ENCODE peak calls at places on chromosomes 5 and 9, in five cellular contexts. C is IMR-90, P is left ventricle myocardium inferior, V is endothelial cell of umbilical vein, N is MM.1S. L is an unnamed sample.

GRCh38 chr9:92489209-92489608 is 6.9 kb upstream of the ASPN start:
- DNase-seq in C (peak; percentile 62), P (no peak), V (no peak), N (no peak), L (no peak)

GRCh38 chr9:4137234-4137633 is 162.6 kb downstream of the GLIS3 start:
- DNase-seq in C (peak; percentile 97), P (no peak), V (peak; percentile 88), N (no peak), L (no peak)

GRCh38 chr9:32291370-32291769 is 93.1 kb upstream of the ACO1 start:
- DNase-seq in C (no peak), P (no peak), V (no peak), N (no peak), L (no peak)

GRCh38 chr5:77832938-77833337 is 56.8 kb upstream of the TBCA start:
- DNase-seq in C (no peak), P (no peak), V (no peak), N (no peak), L (no peak)

GRCh38 chr5:40834391-40834848 is 602 bp downstream of the RPL37 start:
- DNase-seq in C (peak; percentile 33), P (no peak), V (peak; percentile 68), N (peak; percentile 53), L (no peak)

GRCh38 chr5:115432691-115433090 is 111.9 kb downstream of the FEM1C start:
- DNase-seq in C (peak; percentile 61), P (no peak), V (no peak), N (no peak), L (no peak)

GRCh38 chr5:72161951-72162350 is 54.7 kb downstream of the MAP1B start:
- DNase-seq in C (no peak), P (no peak), V (no peak), N (no peak), L (no peak)

GRCh38 chr9:89579741-89580395 is 24.9 kb upstream of the GADD45G start:
- DNase-seq in C (no peak), P (no peak), V (no peak), N (no peak), L (no peak)

GRCh38 chr5:27462936-27463335 is 424.6 kb upstream of the CDH9 start:
- DNase-seq in C (no peak), P (no peak), V (no peak), N (no peak), L (no peak)

GRCh38 chr5:143306040-143306439 is 97.4 kb downstream of the NR3C1 start:
- DNase-seq in C (no peak), P (no peak), V (no peak), N (no peak), L (no peak)

GRCh38 chr5:143309661-143310431 is 93.6 kb downstream of the NR3C1 start:
- DNase-seq in C (peak; percentile 77), P (no peak), V (peak; percentile 58), N (no peak), L (no peak)

GRCh38 chr5:143311428-143311827 is 92.1 kb downstream of the NR3C1 start:
- DNase-seq in C (peak; percentile 96), P (no peak), V (peak; percentile 83), N (no peak), L (no peak)

GRCh38 chr5:143311955-143312354 is 91.5 kb downstream of the NR3C1 start:
- DNase-seq in C (peak; percentile 45), P (no peak), V (no peak), N (peak; percentile 24), L (no peak)

GRCh38 chr5:143308726-143309125 is 94.8 kb downstream of the NR3C1 start:
- DNase-seq in C (peak; percentile 52), P (no peak), V (no peak), N (no peak), L (no peak)
- H3K27ac ChIP-seq in C (peak overlapping the region; percentile 62), P (no peak overlapping the region), V (no peak overlapping the region), N (no peak overlapping the region), L (no peak overlapping the region)

GRCh38 chr5:159043551-159043950 is 56.2 kb downstream of the EBF1 start:
- DNase-seq in C (no peak), P (no peak), V (no peak), N (no peak), L (no peak)

GRCh38 chr5:159040181-159040580 is 59.5 kb downstream of the EBF1 start:
- DNase-seq in C (no peak), P (no peak), V (no peak), N (no peak), L (no peak)

GRCh38 chr5:159034083-159034824 is 65.5 kb downstream of the EBF1 start:
- DNase-seq in C (no peak), P (no peak), V (no peak), N (peak; percentile 54), L (no peak)

GRCh38 chr5:159041754-159042153 is 58.0 kb downstream of the EBF1 start:
- DNase-seq in C (no peak), P (no peak), V (no peak), N (no peak), L (no peak)

DNA sequence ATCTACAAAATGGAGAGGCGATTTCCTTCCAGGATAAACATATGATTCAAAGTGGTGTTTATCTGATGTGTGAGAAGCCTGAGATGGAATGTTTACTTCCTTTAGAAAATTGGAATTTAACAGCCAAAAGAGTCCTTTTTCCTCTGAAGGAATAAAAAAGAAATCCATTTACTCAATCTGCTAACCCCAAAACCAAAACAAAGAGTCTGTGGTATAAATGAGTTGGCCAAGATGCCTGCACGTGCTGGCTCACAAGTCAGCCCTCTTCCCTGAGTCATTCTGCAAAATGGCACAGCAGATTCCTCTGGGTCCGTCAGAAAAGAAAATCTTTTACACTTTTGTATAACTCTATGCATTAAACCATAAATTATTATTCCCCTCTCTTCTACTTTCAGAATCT is 60.8 kb downstream of the EBF1 start:
- DNase-seq in C (peak; percentile 90), P (no peak), V (no peak), N (no peak), L (no peak)
- H3K27ac ChIP-seq in C (peak overlapping the region; percentile 76), P (peak overlapping the region; percentile 31), V (no peak overlapping the region), N (no peak overlapping the region), L (peak overlapping the region; percentile 70)

GRCh38 chr9:130632081-130632710 is 32.2 kb upstream of the PRDM12 start:
- DNase-seq in C (no peak), P (no peak), V (no peak), N (no peak), L (no peak)
- H3K27ac ChIP-seq in C (no peak overlapping the region), P (no peak overlapping the region), V (no peak overlapping the region), N (no peak overlapping the region), L (no peak overlapping the region)

DNA sequence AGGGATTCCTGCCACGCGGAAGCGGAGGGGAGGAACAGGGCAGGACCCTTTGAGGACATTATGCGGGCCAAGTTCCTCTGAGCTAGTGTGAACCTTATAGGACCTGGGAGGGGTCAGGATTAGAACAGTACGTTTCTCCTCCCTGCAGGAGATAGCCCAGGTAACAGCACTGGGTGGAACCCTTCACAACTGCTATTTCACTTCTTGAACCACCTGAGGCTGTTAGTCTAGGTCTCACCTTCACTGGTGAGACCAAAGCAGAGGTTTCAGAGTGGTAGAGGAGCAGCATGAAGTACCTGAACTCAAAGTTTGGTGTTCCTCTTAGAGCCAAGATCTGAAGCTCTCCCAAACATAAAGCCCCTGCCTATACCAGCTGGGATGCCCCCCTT is 832 bp downstream of the EIF4EBP3 start:
- DNase-seq in C (no peak), P (no peak), V (no peak), N (no peak), L (no peak)
- H3K27ac ChIP-seq in C (peak overlapping the region; percentile 3), P (peak overlapping the region; percentile 97), V (no peak overlapping the region), N (no peak overlapping the region), L (peak overlapping the region; percentile 95)

DNA sequence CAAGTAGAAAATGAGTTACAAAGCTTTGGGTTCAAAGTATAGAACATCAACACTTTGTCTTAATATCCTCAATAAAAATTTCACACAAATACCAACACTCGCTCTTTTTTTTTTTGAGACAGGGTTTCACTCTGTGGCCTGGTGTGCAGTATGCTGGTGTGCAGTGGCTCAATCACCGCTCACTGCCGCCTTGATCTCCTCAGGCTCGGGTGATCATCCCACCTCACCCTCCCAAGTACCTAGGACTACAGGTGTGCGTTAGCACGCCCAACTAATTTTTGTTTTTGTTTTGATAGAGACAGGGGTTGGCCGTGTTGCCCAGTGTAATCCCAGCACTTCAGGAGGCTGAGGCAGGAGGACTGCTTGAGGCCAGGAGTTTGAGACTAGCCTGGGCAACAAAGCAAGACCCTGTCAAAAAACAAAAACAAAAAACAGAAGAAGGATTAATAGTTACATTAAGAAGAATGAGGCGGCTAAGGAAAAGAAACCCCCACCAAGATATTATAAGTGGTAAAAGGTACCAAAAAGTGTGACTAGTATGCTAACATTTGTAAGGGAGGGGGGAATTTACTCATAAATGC is 20.3 kb downstream of the FNBP1 start:
- DNase-seq in C (no peak), P (no peak), V (no peak), N (no peak), L (no peak)
- H3K27ac ChIP-seq in C (no peak overlapping the region), P (no peak overlapping the region), V (no peak overlapping the region), N (no peak overlapping the region), L (no peak overlapping the region)

DNA sequence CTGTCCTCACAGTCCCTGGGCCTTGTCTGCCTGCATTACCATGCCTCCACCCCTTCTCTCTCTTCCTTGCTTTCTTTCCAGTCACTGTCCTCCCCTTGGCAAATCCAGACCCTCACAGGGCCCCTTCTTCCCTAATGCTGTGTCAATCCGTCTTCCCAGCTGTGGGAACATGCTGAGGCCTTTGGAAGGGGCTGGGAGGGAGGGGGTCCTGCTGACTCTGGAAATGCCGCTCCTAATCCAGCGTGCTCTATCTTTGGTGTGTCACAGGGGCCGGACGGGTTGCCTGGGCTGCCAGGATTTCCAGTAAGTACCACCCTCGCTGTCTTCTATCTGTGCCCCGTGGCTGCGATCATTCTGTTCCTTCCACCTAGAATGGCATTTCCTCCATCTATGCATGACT is 64.7 kb upstream of the TGFBR1 start:
- DNase-seq in C (no peak), P (no peak), V (no peak), N (no peak), L (no peak)
- H3K27ac ChIP-seq in C (peak overlapping the region; percentile 97), P (no peak overlapping the region), V (no peak overlapping the region), N (no peak overlapping the region), L (no peak overlapping the region)

GRCh38 chr5:147483197-147483790 is 26.6 kb downstream of the DPYSL3 start:
- DNase-seq in C (peak; percentile 48), P (no peak), V (peak; percentile 55), N (no peak), L (no peak)
- H3K27ac ChIP-seq in C (no peak overlapping the region), P (peak overlapping the region; percentile 78), V (peak overlapping the region; percentile 98), N (no peak overlapping the region), L (peak overlapping the region; percentile 65)